ENCODE peak calls at places on chromosomes 3 and 15, in nine cellular contexts. L is activated CD4-positive, alpha-beta T cell treated with anti-CD3 and anti-CD28 coated beads for 24 hours; J is right cardiac atrium; T is EH; M is H4; N is endothelial cell; K is C1 segment of cervical spinal cord; I is tibial artery; D is HCEC 1CT. Y is an unnamed sample.

GRCh38 chr15:99564221-99565030 is 1.4 kb upstream of the MEF2A start:
- DNase-seq in L (no peak), J (peak; percentile 33), T (peak; percentile 33), M (no peak), N (peak; percentile 22), K (peak; percentile 49), I (no peak), D (no peak), Y (peak; percentile 27)

GRCh38 chr3:13011369-13012227 is 61.6 kb downstream of the IQSEC1 start:
- DNase-seq in L (peak; percentile 75), J (no peak), T (no peak), M (no peak), N (no peak), K (no peak), I (no peak), D (no peak), Y (no peak)

GRCh38 chr3:9795212-9795611 is 2.3 kb downstream of the ARPC4 start:
- DNase-seq in L (no peak), J (no peak), T (no peak), M (no peak), N (no peak), K (no peak), I (no peak), D (no peak), Y (no peak)

GRCh38 chr3:128478576-128479506 is 12.2 kb upstream of the DNAJB8 start:
- DNase-seq in L (no peak), J (no peak), T (no peak), M (no peak), N (no peak), K (no peak), I (no peak), D (no peak), Y (no peak)

GRCh38 chr15:48381861-48382260 is 50.6 kb downstream of the DUT start:
- DNase-seq in L (no peak), J (no peak), T (no peak), M (no peak), N (no peak), K (no peak), I (no peak), D (no peak), Y (no peak)

GRCh38 chr3:74001481-74001880 is 376.7 kb upstream of the PDZRN3 start:
- DNase-seq in L (no peak), J (no peak), T (no peak), M (no peak), N (no peak), K (no peak), I (no peak), D (no peak), Y (no peak)

GRCh38 chr3:118943597-118943996 is 91.0 kb downstream of the IGSF11 start:
- DNase-seq in L (no peak), J (no peak), T (no peak), M (no peak), N (no peak), K (no peak), I (no peak), D (no peak), Y (no peak)

GRCh38 chr3:185822957-185823279 is 1.9 kb downstream of the IGF2BP2 start:
- DNase-seq in L (no peak), J (no peak), T (no peak), M (no peak), N (no peak), K (no peak), I (no peak), D (no peak), Y (no peak)

GRCh38 chr3:126546549-126547239 is 12.0 kb downstream of the C3orf22 start:
- DNase-seq in L (no peak), J (no peak), T (no peak), M (no peak), N (no peak), K (no peak), I (peak; percentile 49), D (no peak), Y (no peak)

GRCh38 chr15:57736591-57736990 is 30.1 kb downstream of the POLR2M start:
- DNase-seq in L (no peak), J (no peak), T (no peak), M (no peak), N (no peak), K (no peak), I (no peak), D (no peak), Y (no peak)

GRCh38 chr15:95929232-95929846 is 401.2 kb upstream of the NR2F2 start:
- DNase-seq in L (no peak), J (no peak), T (no peak), M (peak; percentile 81), N (no peak), K (no peak), I (no peak), D (no peak), Y (peak; percentile 45)

GRCh38 chr3:128009952-128010846 is 42.0 kb upstream of the SEC61A1 start:
- DNase-seq in L (no peak), J (no peak), T (peak; percentile 38), M (peak; percentile 60), N (no peak), K (no peak), I (no peak), D (peak; percentile 21), Y (peak; percentile 95)

GRCh38 chr3:8371085-8371551 is 130.5 kb upstream of the LMCD1 start:
- DNase-seq in L (no peak), J (peak; percentile 42), T (peak; percentile 95), M (peak; percentile 56), N (no peak), K (no peak), I (no peak), D (peak; percentile 4), Y (peak; percentile 95)

GRCh38 chr3:77259701-77260100 is 219.8 kb downstream of the ROBO2 start:
- DNase-seq in L (no peak), J (no peak), T (no peak), M (no peak), N (no peak), K (no peak), I (no peak), D (no peak), Y (no peak)

GRCh38 chr3:44954962-44955361 is 21.0 kb downstream of the ZDHHC3 start:
- DNase-seq in L (no peak), J (no peak), T (peak; percentile 32), M (no peak), N (no peak), K (no peak), I (no peak), D (peak; percentile 64), Y (peak; percentile 20)

GRCh38 chr15:57861805-57862586 is 155.5 kb downstream of the POLR2M start:
- DNase-seq in L (no peak), J (no peak), T (peak; percentile 89), M (peak; percentile 72), N (no peak), K (no peak), I (no peak), D (peak; percentile 67), Y (peak; percentile 81)

GRCh38 chr3:58419782-58420512 is 13.7 kb downstream of the PDHB start:
- DNase-seq in L (no peak), J (peak; percentile 78), T (peak; percentile 71), M (no peak), N (no peak), K (no peak), I (peak; percentile 80), D (peak; percentile 34), Y (peak; percentile 58)

GRCh38 chr15:57340673-57341259 is 35.5 kb upstream of the CGNL1 start:
- DNase-seq in L (peak; percentile 2), J (peak; percentile 53), T (peak; percentile 66), M (peak; percentile 53), N (peak; percentile 55), K (peak; percentile 17), I (no peak), D (peak; percentile 56), Y (peak; percentile 74)

GRCh38 chr3:66469220-66469640 is 31.6 kb downstream of the LRIG1 start:
- DNase-seq in L (no peak), J (no peak), T (no peak), M (no peak), N (no peak), K (no peak), I (no peak), D (peak; percentile 43), Y (peak; percentile 49)

GRCh38 chr3:88307666-88308065 is 157.9 kb downstream of the C3orf38 start:
- DNase-seq in L (no peak), J (no peak), T (no peak), M (no peak), N (no peak), K (no peak), I (no peak), D (no peak), Y (no peak)

GRCh38 chr3:15309662-15310335 is 22.6 kb downstream of the SH3BP5 start:
- DNase-seq in L (no peak), J (no peak), T (no peak), M (no peak), N (no peak), K (peak; percentile 34), I (peak; percentile 61), D (no peak), Y (no peak)

GRCh38 chr3:93988283-93988682 is 8.3 kb downstream of the ARL13B start:
- DNase-seq in L (no peak), J (no peak), T (peak; percentile 36), M (peak; percentile 14), N (no peak), K (no peak), I (no peak), D (peak; percentile 33), Y (peak; percentile 11)